ENCODE peak calls at places on chromosomes 5 and 9, in six cellular contexts. C is stomach; K is A549; E is effector memory CD4-positive, alpha-beta T cell; H is body of pancreas; F is mucosa of descending colon. B is an unnamed sample. For H3K4me1, the result is how much of the 10 kb centered on the place peaks cover.

GRCh38 chr5:67255881-67256280 is 59.3 kb upstream of the CD180 start:
- DNase-seq in C (no peak), K (no peak), E (no peak), H (no peak), F (no peak), B (no peak)

GRCh38 chr9:27276182-27277030 is 20.5 kb downstream of the EQTN start:
- DNase-seq in C (no peak), K (peak), E (no peak), H (no peak), F (no peak), B (no peak)

GRCh38 chr9:128921881-128922763 is 1.3 kb downstream of the PHYHD1 start:
- DNase-seq in C (peak), K (no peak), E (no peak), H (peak), F (peak), B (no peak)

GRCh38 chr5:58314356-58315045 is 145.4 kb downstream of the PLK2 start:
- DNase-seq in C (no peak), K (peak), E (no peak), H (no peak), F (no peak), B (no peak)

GRCh38 chr5:137344723-137345322 is 154.3 kb downstream of the SPOCK1 start:
- DNase-seq in C (peak), K (peak), E (no peak), H (peak), F (no peak), B (no peak)

GRCh38 chr5:167814828-167815227 is 476.6 kb upstream of the WWC1 start:
- DNase-seq in C (no peak), K (no peak), E (no peak), H (no peak), F (no peak), B (no peak)

GRCh38 chr9:73039253-73039915 is 86.5 kb upstream of the ALDH1A1 start:
- DNase-seq in C (no peak), K (no peak), E (no peak), H (no peak), F (no peak), B (no peak)

GRCh38 chr5:52043543-52043942 is 660.3 kb downstream of the ISL1 start:
- DNase-seq in C (no peak), K (no peak), E (no peak), H (no peak), F (no peak), B (no peak)

GRCh38 chr9:136185066-136185465 is 19.9 kb downstream of the LHX3 start:
- DNase-seq in C (no peak), K (no peak), E (no peak), H (no peak), F (no peak), B (no peak)

GRCh38 chr5:140073296-140073695 is 30.2 kb upstream of the NRG2 start:
- DNase-seq in C (no peak), K (no peak), E (no peak), H (no peak), F (no peak), B (no peak)

GRCh38 chr5:45454114-45454513 is 242.1 kb downstream of the HCN1 start:
- DNase-seq in C (no peak), K (peak), E (no peak), H (no peak), F (no peak), B (no peak)

DNA sequence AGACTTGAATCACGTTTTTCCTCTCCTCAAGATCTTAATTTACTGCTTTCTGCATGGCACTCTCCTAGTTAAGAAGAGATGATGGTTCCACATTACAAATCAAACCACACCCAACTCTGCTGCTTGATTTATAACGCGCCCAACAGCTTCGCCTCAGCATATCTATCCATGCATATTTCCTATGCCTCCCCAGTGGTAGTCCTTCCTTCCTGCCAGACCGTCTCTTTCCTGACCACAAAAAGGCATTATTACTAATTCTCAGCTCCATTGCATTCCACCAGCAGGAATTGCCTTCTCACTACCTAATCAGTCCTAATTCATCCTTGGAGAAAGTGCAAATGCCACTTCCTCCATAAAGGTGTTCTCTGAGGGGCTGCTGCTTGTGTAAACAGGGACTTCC is 95.0 kb upstream of the CAST start:
- DNase-seq in C (no peak), K (no peak), E (no peak), H (no peak), F (no peak), B (no peak)
- H3K4me1 ChIP-seq in C (under half), K (under half), E (under half), H (under half), F (under half), B (under half)

GRCh38 chr5:13448843-13449242 is 495.6 kb downstream of the DNAH5 start:
- DNase-seq in C (no peak), K (no peak), E (no peak), H (no peak), F (no peak), B (no peak)
- H3K4me1 ChIP-seq in C (under half), K (under half), E (under half), H (under half), F (under half), B (under half)

GRCh38 chr5:178434016-178434761 is 156.0 kb downstream of the COL23A1 start:
- DNase-seq in C (no peak), K (no peak), E (no peak), H (no peak), F (no peak), B (no peak)

GRCh38 chr5:178433273-178433775 is 156.9 kb downstream of the COL23A1 start:
- DNase-seq in C (no peak), K (no peak), E (no peak), H (no peak), F (no peak), B (no peak)

GRCh38 chr5:178435321-178436238 is 154.6 kb downstream of the COL23A1 start:
- DNase-seq in C (no peak), K (no peak), E (no peak), H (no peak), F (no peak), B (no peak)

GRCh38 chr5:178436326-178436940 is 153.8 kb downstream of the COL23A1 start:
- DNase-seq in C (no peak), K (no peak), E (no peak), H (no peak), F (no peak), B (no peak)

DNA sequence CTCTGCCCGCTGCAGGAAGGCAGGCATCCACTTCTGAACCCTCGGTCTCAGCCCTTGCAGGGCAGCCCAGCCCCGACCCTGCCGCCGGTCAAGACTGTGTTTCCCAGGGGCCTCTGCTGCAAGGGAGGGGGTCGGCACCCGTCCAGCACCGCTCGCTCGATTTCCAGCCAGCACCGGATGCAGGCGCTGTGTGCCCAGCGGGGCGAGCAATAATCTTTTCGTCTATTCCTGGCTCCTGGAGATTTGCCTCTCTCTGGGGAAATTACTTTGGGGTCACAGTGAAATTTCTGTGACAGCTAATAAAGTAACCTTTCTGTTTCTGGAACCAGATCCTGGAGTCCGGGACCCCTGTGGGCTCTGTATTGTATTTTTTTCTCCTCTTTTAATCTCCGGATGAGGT is 155.3 kb downstream of the COL23A1 start:
- DNase-seq in C (no peak), K (no peak), E (no peak), H (no peak), F (no peak), B (no peak)
- H3K4me1 ChIP-seq in C (under half), K (under half), E (under half), H (under half), F (under half), B (under half)

DNA sequence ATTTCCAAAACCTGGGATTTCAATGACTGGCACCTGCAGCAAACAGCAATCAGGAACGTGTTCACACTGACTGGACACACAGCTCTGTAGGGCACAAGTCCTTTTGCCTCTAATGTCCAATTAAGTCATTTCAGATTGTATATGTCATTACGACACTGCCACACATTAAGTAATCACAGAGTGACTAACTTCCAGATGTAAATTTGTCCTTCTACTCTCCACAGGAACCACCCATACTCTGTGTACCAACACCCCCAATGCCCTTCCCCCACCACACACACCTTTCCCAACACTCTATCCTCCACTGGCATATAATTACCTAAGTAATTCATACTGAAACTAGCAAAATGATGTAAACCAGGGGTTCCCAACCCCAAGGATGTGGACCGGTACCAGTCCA is 30.5 kb downstream of the LARS1 start:
- DNase-seq in C (no peak), K (no peak), E (no peak), H (no peak), F (no peak), B (no peak)
- H3K4me1 ChIP-seq in C (under half), K (under half), E (under half), H (under half), F (under half), B (under half)

GRCh38 chr5:172046613-172047012 is 40.2 kb upstream of the FBXW11 start:
- DNase-seq in C (no peak), K (no peak), E (no peak), H (no peak), F (no peak), B (no peak)
- H3K4me1 ChIP-seq in C (under half), K (under half), E (under half), H (under half), F (under half), B (under half)

DNA sequence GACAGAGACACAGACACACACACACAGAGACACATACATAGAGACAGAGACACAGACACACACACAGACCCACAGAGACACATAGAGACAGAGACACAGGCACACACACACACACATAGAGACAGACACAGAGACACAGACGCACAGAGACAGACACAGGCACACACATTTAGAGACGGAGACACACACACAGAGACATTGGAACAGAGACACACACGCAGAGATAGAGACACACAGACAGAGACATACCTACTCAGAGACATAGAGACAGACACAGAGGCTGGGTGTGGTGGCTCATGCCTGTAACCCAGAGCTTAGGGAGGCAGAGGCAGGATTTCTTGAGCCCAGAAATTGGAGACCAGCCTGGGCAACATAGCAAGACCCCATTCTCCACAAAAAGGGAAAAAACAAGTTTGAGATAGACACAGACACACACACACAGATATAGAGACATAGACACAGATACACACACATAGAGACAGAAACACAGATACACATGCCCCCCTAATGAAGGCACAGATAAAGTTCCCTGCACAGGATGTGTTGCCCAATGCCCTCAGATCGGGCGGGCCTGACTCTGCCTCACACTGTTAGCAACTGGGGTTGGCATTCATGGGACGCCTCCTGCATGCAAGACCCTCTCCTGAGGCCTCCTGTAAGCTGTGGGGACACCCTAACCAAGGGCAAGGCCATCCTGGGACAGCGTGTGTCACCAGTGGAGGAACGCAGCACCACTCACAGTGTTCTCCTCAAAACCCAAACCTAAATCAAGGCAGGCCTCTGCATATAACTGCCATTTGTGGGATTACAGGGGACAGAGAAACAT is 3.3 kb upstream of the RALGDS start:
- DNase-seq in C (no peak), K (no peak), E (no peak), H (no peak), F (no peak), B (no peak)
- H3K4me1 ChIP-seq in C (half or more), K (under half), E (half or more), H (half or more), F (under half), B (half or more)